ENCODE peak calls at places on chromosome 18, in seven cellular contexts. One of them, this sample, is unnamed.

GRCh38 chr18:46412831-46413371 is 244.1 kb downstream of the LOXHD1 start:
- ATAC-seq in Panc1: no peak
- ATAC-seq in HCT116: no peak
- ATAC-seq in HepG2: no peak
- ATAC-seq in upper lobe of left lung: peak
- ATAC-seq in GM23338: no peak
- ATAC-seq in K562: no peak
- ATAC-seq in this sample: no peak

GRCh38 chr18:46899274-46899948 is 17.9 kb downstream of the PIAS2 start:
- ATAC-seq in HCT116: no peak
- ATAC-seq in upper lobe of left lung: no peak
- ATAC-seq in GM23338: peak
- ATAC-seq in Panc1: no peak
- ATAC-seq in HepG2: no peak
- ATAC-seq in K562: peak
- ATAC-seq in this sample: no peak

GRCh38 chr18:2883137-2883671 is 36.4 kb downstream of the EMILIN2 start:
- ATAC-seq in HCT116: no peak
- ATAC-seq in K562: peak
- ATAC-seq in HepG2: peak
- ATAC-seq in upper lobe of left lung: peak
- ATAC-seq in Panc1: no peak
- ATAC-seq in GM23338: no peak
- ATAC-seq in this sample: no peak

GRCh38 chr18:38790303-38790702 is 1224.7 kb upstream of the CELF4 start:
- ATAC-seq in GM23338: no peak
- ATAC-seq in HCT116: no peak
- ATAC-seq in Panc1: no peak
- ATAC-seq in upper lobe of left lung: no peak
- ATAC-seq in HepG2: peak
- ATAC-seq in K562: no peak
- ATAC-seq in this sample: no peak

GRCh38 chr18:53610957-53611356 is 613.5 kb downstream of the MBD2 start:
- ATAC-seq in upper lobe of left lung: no peak
- ATAC-seq in HepG2: no peak
- ATAC-seq in K562: no peak
- ATAC-seq in HCT116: no peak
- ATAC-seq in GM23338: no peak
- ATAC-seq in Panc1: no peak
- ATAC-seq in this sample: no peak

GRCh38 chr18:49849331-49850217 is 36.2 kb upstream of the ACAA2 start:
- ATAC-seq in GM23338: peak
- ATAC-seq in HepG2: peak
- ATAC-seq in HCT116: peak
- ATAC-seq in Panc1: peak
- ATAC-seq in upper lobe of left lung: peak
- ATAC-seq in K562: peak
- ATAC-seq in this sample: peak

GRCh38 chr18:48735070-48735676 is 196.3 kb downstream of the CTIF start:
- ATAC-seq in HepG2: no peak
- ATAC-seq in K562: peak
- ATAC-seq in HCT116: peak
- ATAC-seq in Panc1: no peak
- ATAC-seq in upper lobe of left lung: no peak
- ATAC-seq in GM23338: peak
- ATAC-seq in this sample: no peak

GRCh38 chr18:9701604-9702324 is 6.3 kb upstream of the RAB31 start:
- ATAC-seq in HepG2: no peak
- ATAC-seq in Panc1: no peak
- ATAC-seq in upper lobe of left lung: no peak
- ATAC-seq in K562: no peak
- ATAC-seq in GM23338: no peak
- ATAC-seq in HCT116: peak
- ATAC-seq in this sample: peak

GRCh38 chr18:33210575-33211189 is 229.8 kb downstream of the CCDC178 start:
- ATAC-seq in HepG2: peak
- ATAC-seq in K562: no peak
- ATAC-seq in upper lobe of left lung: no peak
- ATAC-seq in GM23338: peak
- ATAC-seq in HCT116: no peak
- ATAC-seq in Panc1: peak
- ATAC-seq in this sample: no peak

GRCh38 chr18:79717555-79718074 is 38.0 kb downstream of the CTDP1 start:
- ATAC-seq in HepG2: no peak
- ATAC-seq in Panc1: peak
- ATAC-seq in K562: no peak
- ATAC-seq in HCT116: no peak
- ATAC-seq in GM23338: no peak
- ATAC-seq in upper lobe of left lung: peak
- ATAC-seq in this sample: no peak

GRCh38 chr18:24735504-24736243 is 275.2 kb downstream of the HRH4 start:
- ATAC-seq in upper lobe of left lung: no peak
- ATAC-seq in Panc1: no peak
- ATAC-seq in K562: no peak
- ATAC-seq in HCT116: no peak
- ATAC-seq in GM23338: no peak
- ATAC-seq in HepG2: no peak
- ATAC-seq in this sample: no peak
- TF ChIP-seq POLR2AphosphoS5 in upper lobe of left lung: no peak
- TF ChIP-seq POLR2AphosphoS5 in Panc1: no peak
- TF ChIP-seq POLR2AphosphoS5 in K562: no peak
- TF ChIP-seq POLR2AphosphoS5 in HCT116: no peak
- TF ChIP-seq POLR2AphosphoS5 in GM23338: no peak
- TF ChIP-seq POLR2AphosphoS5 in HepG2: no peak
- TF ChIP-seq POLR2AphosphoS5 in this sample: no peak

DNA sequence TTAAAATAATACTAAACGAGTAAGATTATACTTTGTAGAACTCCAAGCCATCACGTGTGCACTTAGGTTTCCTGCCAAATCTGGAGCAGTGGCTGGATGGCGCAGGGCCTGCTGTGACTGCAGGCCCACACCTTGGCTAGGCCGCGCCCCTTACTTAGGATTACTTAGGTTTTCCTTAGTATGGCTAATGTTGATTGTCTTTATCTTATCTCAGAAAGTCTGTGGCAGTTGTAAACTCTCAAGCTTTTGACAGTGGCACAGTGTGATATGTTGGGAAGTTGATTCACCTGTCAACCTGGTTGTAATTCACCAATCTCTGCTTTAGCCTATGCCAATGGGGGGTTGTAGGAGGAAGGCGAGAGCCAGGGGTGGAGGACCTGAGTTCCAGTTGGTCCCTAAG is 208.4 kb downstream of the ZNF407 start:
- ATAC-seq in HepG2: no peak
- ATAC-seq in Panc1: peak
- ATAC-seq in HCT116: peak
- ATAC-seq in GM23338: peak
- ATAC-seq in upper lobe of left lung: no peak
- ATAC-seq in K562: peak
- ATAC-seq in this sample: no peak
- TF ChIP-seq POLR2AphosphoS5 in HepG2: no peak
- TF ChIP-seq POLR2AphosphoS5 in Panc1: no peak
- TF ChIP-seq POLR2AphosphoS5 in HCT116: no peak
- TF ChIP-seq POLR2AphosphoS5 in GM23338: no peak
- TF ChIP-seq POLR2AphosphoS5 in upper lobe of left lung: no peak
- TF ChIP-seq POLR2AphosphoS5 in K562: no peak
- TF ChIP-seq POLR2AphosphoS5 in this sample: no peak

DNA sequence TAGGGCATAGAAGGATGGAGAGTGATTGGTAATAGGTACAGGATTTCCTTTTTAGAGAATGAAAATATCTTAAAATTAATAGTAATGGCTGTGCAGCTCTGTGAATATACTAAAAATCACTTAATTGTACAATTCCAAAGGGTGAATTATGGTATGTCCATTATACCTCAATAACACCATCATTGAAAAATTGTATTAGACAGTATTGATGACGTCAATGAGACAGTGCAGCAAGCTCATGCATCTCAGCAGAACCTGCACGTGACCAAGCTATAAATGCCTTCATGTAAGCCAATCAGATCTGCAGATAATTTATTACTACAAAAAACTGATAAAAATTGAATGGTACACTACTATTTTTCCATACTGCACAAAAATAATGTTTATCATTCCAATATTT is 354.4 kb upstream of the CDH19 start:
- ATAC-seq in GM23338: no peak
- ATAC-seq in K562: no peak
- ATAC-seq in HCT116: no peak
- ATAC-seq in Panc1: no peak
- ATAC-seq in HepG2: no peak
- ATAC-seq in upper lobe of left lung: no peak
- ATAC-seq in this sample: no peak
- TF ChIP-seq POLR2AphosphoS5 in GM23338: no peak
- TF ChIP-seq POLR2AphosphoS5 in K562: no peak
- TF ChIP-seq POLR2AphosphoS5 in HCT116: no peak
- TF ChIP-seq POLR2AphosphoS5 in Panc1: no peak
- TF ChIP-seq POLR2AphosphoS5 in HepG2: no peak
- TF ChIP-seq POLR2AphosphoS5 in upper lobe of left lung: no peak
- TF ChIP-seq POLR2AphosphoS5 in this sample: no peak

GRCh38 chr18:4450065-4450676 is 4.9 kb downstream of the DLGAP1 start:
- ATAC-seq in Panc1: no peak
- ATAC-seq in HepG2: no peak
- ATAC-seq in upper lobe of left lung: no peak
- ATAC-seq in K562: no peak
- ATAC-seq in GM23338: no peak
- ATAC-seq in HCT116: no peak
- ATAC-seq in this sample: no peak
- TF ChIP-seq POLR2AphosphoS5 in Panc1: no peak
- TF ChIP-seq POLR2AphosphoS5 in HepG2: no peak
- TF ChIP-seq POLR2AphosphoS5 in upper lobe of left lung: no peak
- TF ChIP-seq POLR2AphosphoS5 in K562: no peak
- TF ChIP-seq POLR2AphosphoS5 in GM23338: no peak
- TF ChIP-seq POLR2AphosphoS5 in HCT116: no peak
- TF ChIP-seq POLR2AphosphoS5 in this sample: no peak

GRCh38 chr18:22829781-22830180 is 103.3 kb upstream of the RBBP8 start:
- ATAC-seq in HepG2: no peak
- ATAC-seq in upper lobe of left lung: no peak
- ATAC-seq in Panc1: no peak
- ATAC-seq in HCT116: no peak
- ATAC-seq in K562: no peak
- ATAC-seq in GM23338: no peak
- ATAC-seq in this sample: no peak

GRCh38 chr18:22831441-22831904 is 101.7 kb upstream of the RBBP8 start:
- ATAC-seq in upper lobe of left lung: no peak
- ATAC-seq in K562: no peak
- ATAC-seq in Panc1: no peak
- ATAC-seq in GM23338: no peak
- ATAC-seq in HCT116: peak
- ATAC-seq in HepG2: peak
- ATAC-seq in this sample: no peak

GRCh38 chr18:22827741-22828140 is 105.4 kb upstream of the RBBP8 start:
- ATAC-seq in HCT116: no peak
- ATAC-seq in upper lobe of left lung: no peak
- ATAC-seq in Panc1: no peak
- ATAC-seq in HepG2: no peak
- ATAC-seq in K562: no peak
- ATAC-seq in GM23338: no peak
- ATAC-seq in this sample: no peak

GRCh38 chr18:22828171-22828570 is 105.0 kb upstream of the RBBP8 start:
- ATAC-seq in K562: no peak
- ATAC-seq in GM23338: no peak
- ATAC-seq in upper lobe of left lung: no peak
- ATAC-seq in HepG2: no peak
- ATAC-seq in HCT116: no peak
- ATAC-seq in Panc1: no peak
- ATAC-seq in this sample: no peak

GRCh38 chr18:22830511-22830910 is 102.6 kb upstream of the RBBP8 start:
- ATAC-seq in GM23338: no peak
- ATAC-seq in upper lobe of left lung: no peak
- ATAC-seq in HepG2: no peak
- ATAC-seq in K562: no peak
- ATAC-seq in HCT116: no peak
- ATAC-seq in Panc1: no peak
- ATAC-seq in this sample: no peak
- TF ChIP-seq POLR2AphosphoS5 in GM23338: no peak
- TF ChIP-seq POLR2AphosphoS5 in upper lobe of left lung: no peak
- TF ChIP-seq POLR2AphosphoS5 in HepG2: no peak
- TF ChIP-seq POLR2AphosphoS5 in K562: no peak
- TF ChIP-seq POLR2AphosphoS5 in HCT116: no peak
- TF ChIP-seq POLR2AphosphoS5 in Panc1: no peak
- TF ChIP-seq POLR2AphosphoS5 in this sample: no peak

GRCh38 chr18:13462686-13463085 is 244.1 kb downstream of the LDLRAD4 start:
- ATAC-seq in GM23338: no peak
- ATAC-seq in K562: no peak
- ATAC-seq in Panc1: no peak
- ATAC-seq in HCT116: no peak
- ATAC-seq in upper lobe of left lung: no peak
- ATAC-seq in HepG2: no peak
- ATAC-seq in this sample: no peak

GRCh38 chr18:13465126-13465446 is 246.5 kb downstream of the LDLRAD4 start:
- ATAC-seq in HepG2: no peak
- ATAC-seq in HCT116: no peak
- ATAC-seq in upper lobe of left lung: no peak
- ATAC-seq in GM23338: no peak
- ATAC-seq in K562: no peak
- ATAC-seq in Panc1: no peak
- ATAC-seq in this sample: no peak

GRCh38 chr18:13463526-13463925 is 245.0 kb downstream of the LDLRAD4 start:
- ATAC-seq in GM23338: no peak
- ATAC-seq in K562: no peak
- ATAC-seq in HepG2: no peak
- ATAC-seq in upper lobe of left lung: no peak
- ATAC-seq in Panc1: no peak
- ATAC-seq in HCT116: no peak
- ATAC-seq in this sample: no peak

GRCh38 chr18:13465476-13465875 is 246.9 kb downstream of the LDLRAD4 start:
- ATAC-seq in GM23338: no peak
- ATAC-seq in upper lobe of left lung: peak
- ATAC-seq in HepG2: no peak
- ATAC-seq in Panc1: no peak
- ATAC-seq in K562: no peak
- ATAC-seq in HCT116: no peak
- ATAC-seq in this sample: no peak

DNA sequence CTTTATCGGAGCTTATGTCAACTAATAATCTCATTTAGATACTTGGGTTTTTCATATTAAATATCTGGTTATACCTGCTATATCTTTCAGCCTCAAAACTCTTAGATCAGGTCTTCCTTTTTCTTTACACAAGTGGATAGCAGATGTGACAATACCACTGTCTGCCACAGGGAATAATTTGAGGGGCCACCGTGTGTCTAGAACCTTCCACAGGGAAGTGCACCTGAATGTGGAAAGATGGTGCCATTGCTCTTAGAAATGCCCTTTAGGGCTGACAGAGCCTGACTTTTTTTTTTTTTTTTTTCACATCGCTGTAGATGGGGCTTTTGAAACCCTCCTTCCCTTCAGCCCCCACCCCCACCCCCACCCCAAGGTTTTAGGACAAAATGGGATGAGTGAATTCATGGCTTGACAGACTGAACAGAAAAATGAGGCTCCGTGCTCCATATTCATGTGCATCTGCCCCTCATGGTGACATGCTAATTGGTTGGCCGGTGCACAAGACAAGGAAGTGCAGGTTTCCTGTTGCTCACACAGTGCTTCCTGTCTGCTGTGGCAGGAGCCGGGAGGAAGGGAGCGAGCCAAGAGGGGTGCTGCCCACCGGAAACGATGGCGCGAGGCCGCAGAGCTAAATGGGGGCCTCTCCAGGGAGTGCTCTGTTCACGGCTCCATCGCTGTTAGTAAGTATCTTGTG is 246.0 kb downstream of the LDLRAD4 start:
- ATAC-seq in HepG2: no peak
- ATAC-seq in Panc1: no peak
- ATAC-seq in HCT116: no peak
- ATAC-seq in GM23338: no peak
- ATAC-seq in K562: no peak
- ATAC-seq in upper lobe of left lung: peak
- ATAC-seq in this sample: peak
- TF ChIP-seq POLR2AphosphoS5 in HepG2: no peak
- TF ChIP-seq POLR2AphosphoS5 in Panc1: no peak
- TF ChIP-seq POLR2AphosphoS5 in HCT116: no peak
- TF ChIP-seq POLR2AphosphoS5 in GM23338: no peak
- TF ChIP-seq POLR2AphosphoS5 in K562: no peak
- TF ChIP-seq POLR2AphosphoS5 in upper lobe of left lung: peak
- TF ChIP-seq POLR2AphosphoS5 in this sample: peak

This sample was measured in gastroesophageal sphincter.